ENCODE peak calls at places on chromosome 3, in eight cellular contexts. I is stimulated activated effector memory CD8-positive, alpha-beta T cell treated with anti-CD3 and anti-CD28 coated beads, Interleukin-12 subunit alpha, Interleukin-12 subunit beta, amount 100 ng/mL, for 72 hours; Z is HT1080; F is anterior cingulate cortex; O is GM06990; J is stomach; B is heart right ventricle; G is activated T-helper 9 cell treated with anti-CD3 and anti-CD28 coated beads, Interleukin-2, amount 50 U/mL, for 16 hours. V is an unnamed sample.

GRCh38 chr3:46440531-46441294 is 24.0 kb downstream of the LTF start:
- DNase-seq in Z (no peak), O (peak; percentile 28), B (no peak), J (no peak), G (no peak), I (no peak), F (no peak), V (peak; percentile 82)

GRCh38 chr3:23996058-23996457 is 51.0 kb downstream of the NR1D2 start:
- DNase-seq in Z (no peak), F (no peak), J (no peak), O (no peak), I (no peak), G (no peak), B (no peak), V (no peak)

GRCh38 chr3:177932346-177932745 is 603.9 kb upstream of the KCNMB2 start:
- DNase-seq in J (no peak), G (no peak), Z (no peak), F (no peak), B (no peak), O (no peak), I (no peak), V (no peak)

GRCh38 chr3:43957553-43957952 is 266.8 kb downstream of the ABHD5 start:
- DNase-seq in G (no peak), O (no peak), B (no peak), F (no peak), I (no peak), J (no peak), Z (no peak), V (peak; percentile 63)

GRCh38 chr3:66860771-66861170 is 137.3 kb upstream of the KBTBD8 start:
- DNase-seq in J (no peak), F (no peak), I (no peak), G (no peak), B (no peak), O (no peak), Z (peak; percentile 32), V (no peak)

GRCh38 chr3:30399394-30400181 is 206.8 kb upstream of the TGFBR2 start:
- DNase-seq in O (no peak), F (no peak), B (no peak), I (no peak), J (no peak), G (no peak), Z (peak; percentile 32), V (no peak)

GRCh38 chr3:126057936-126058335 is 26.0 kb downstream of the SLC41A3 start:
- DNase-seq in O (no peak), Z (no peak), I (no peak), G (no peak), F (no peak), B (no peak), J (no peak), V (no peak)

GRCh38 chr3:108099679-108100428 is 9.0 kb upstream of the CD47 start:
- DNase-seq in O (peak; percentile 64), F (no peak), G (no peak), Z (no peak), J (no peak), I (no peak), B (no peak), V (peak; percentile 40)

GRCh38 chr3:4083225-4084015 is 219.7 kb upstream of the SETMAR start:
- DNase-seq in B (no peak), F (no peak), O (no peak), I (no peak), J (no peak), G (no peak), Z (no peak), V (no peak)

GRCh38 chr3:172180473-172180872 is 141.1 kb downstream of the FNDC3B start:
- DNase-seq in Z (no peak), B (no peak), G (no peak), O (no peak), J (no peak), F (no peak), I (no peak), V (no peak)

V was measured in GM12865.